ENCODE peak calls at places on chromosomes 6 and 20, in six cellular contexts. B, M, J, S, Z and L are unnamed samples.
A peak's percentile ranks its signal among the peaks of the same experiment; 100 is the strongest.

GRCh38 chr20:48448601-48449384 is 379.0 kb downstream of the PREX1 start:
- DNase-seq in B (no peak), M (no peak), J (no peak), S (no peak), Z (no peak), L (no peak)

GRCh38 chr6:152474341-152474740 is 162.8 kb downstream of the SYNE1 start:
- DNase-seq in B (no peak), M (no peak), J (no peak), S (no peak), Z (no peak), L (no peak)

GRCh38 chr6:36422714-36423100 is 19.9 kb downstream of the PXT1 start:
- DNase-seq in B (no peak), M (no peak), J (no peak), S (no peak), Z (no peak), L (no peak)

GRCh38 chr6:39075010-39075738 is 26.6 kb downstream of the GLP1R start:
- DNase-seq in B (no peak), M (no peak), J (no peak), S (no peak), Z (no peak), L (peak; percentile 9)

GRCh38 chr20:37567671-37568588 is 40.3 kb upstream of the BLCAP start:
- DNase-seq in B (no peak), M (no peak), J (peak; percentile 55), S (no peak), Z (no peak), L (no peak)

GRCh38 chr6:137904822-137905617 is 38.0 kb downstream of the TNFAIP3 start:
- DNase-seq in B (no peak), M (peak; percentile 78), J (no peak), S (no peak), Z (no peak), L (no peak)

GRCh38 chr6:166770216-166771116 is 143.4 kb upstream of the RPS6KA2 start:
- DNase-seq in B (no peak), M (no peak), J (no peak), S (no peak), Z (no peak), L (no peak)

GRCh38 chr6:116408476-116408875 is 37.7 kb downstream of the DSE start:
- DNase-seq in B (no peak), M (no peak), J (no peak), S (no peak), Z (no peak), L (no peak)

GRCh38 chr20:23937303-23938117 is 51.1 kb downstream of the GGTLC1 start:
- DNase-seq in B (peak; percentile 19), M (peak; percentile 36), J (peak; percentile 79), S (peak; percentile 21), Z (no peak), L (no peak)